ENCODE peak calls at places on chromosomes 1 and 21, in four cellular contexts. S is DND-41, J is cardiac muscle cell, L is suprapubic skin. D is an unnamed sample.

GRCh38 chr1:235286667-235287066 is 41.3 kb downstream of the ARID4B start:
- DNase-seq in S (no peak), L (no peak), J (no peak), D (no peak)

GRCh38 chr1:7224644-7225043 is 439.4 kb downstream of the CAMTA1 start:
- DNase-seq in J (peak), S (no peak), L (no peak), D (no peak)

GRCh38 chr1:96116707-96117106 is 604.9 kb upstream of the PTBP2 start:
- DNase-seq in S (no peak), J (no peak), L (no peak), D (no peak)

GRCh38 chr1:5456090-5456789 is 536.0 kb downstream of the NPHP4 start:
- DNase-seq in L (no peak), S (no peak), J (no peak), D (no peak)

GRCh38 chr1:16156848-16157495 is 1.1 kb upstream of the EPHA2 start:
- DNase-seq in S (no peak), J (peak), L (no peak), D (no peak)

GRCh38 chr1:16248603-16249534 is 11.9 kb upstream of the CPLANE2 start:
- DNase-seq in S (peak), L (peak), J (peak), D (peak)

GRCh38 chr1:27099154-27099903 is 55.6 kb downstream of the SLC9A1 start:
- DNase-seq in J (peak), S (peak), L (no peak), D (peak)

GRCh38 chr1:105137543-105138444 is 1388.1 kb downstream of the AMY1C start:
- DNase-seq in J (no peak), S (peak), L (no peak), D (peak)

GRCh38 chr1:156852414-156852874 is 6.5 kb downstream of the INSRR start:
- DNase-seq in J (peak), L (no peak), S (no peak), D (peak)

GRCh38 chr1:92858564-92859399 is 26.9 kb downstream of the RPL5 start:
- DNase-seq in J (peak), S (peak), L (no peak), D (peak)

GRCh38 chr1:107183011-107183410 is 42.2 kb downstream of the NTNG1 start:
- DNase-seq in S (no peak), L (no peak), J (no peak), D (no peak)

GRCh38 chr1:209431813-209432442 is 151.6 kb upstream of the CAMK1G start:
- DNase-seq in L (no peak), S (no peak), J (no peak), D (no peak)

GRCh38 chr1:16900771-16901170 is 5.0 kb downstream of the RNU1-2 start:
- DNase-seq in L (no peak), S (no peak), J (peak), D (no peak)

GRCh38 chr21:17848228-17848627 is 29.1 kb upstream of the C21orf91 start:
- DNase-seq in S (no peak), J (peak), L (peak), D (peak)

GRCh38 chr1:115726161-115726560 is 42.4 kb downstream of the CASQ2 start:
- DNase-seq in L (no peak), S (no peak), J (no peak), D (no peak)

GRCh38 chr1:8597455-8597854 is 220.0 kb downstream of the RERE start:
- DNase-seq in J (peak), L (no peak), S (no peak), D (no peak)

GRCh38 chr1:156559797-156560112 is 12.6 kb downstream of the IQGAP3 start:
- DNase-seq in L (no peak), J (no peak), S (no peak), D (no peak)

GRCh38 chr1:207867136-207868081 is 43.5 kb downstream of the CD34 start:
- DNase-seq in L (peak), J (no peak), S (peak), D (peak)

GRCh38 chr1:89519779-89520358 is 4.8 kb upstream of the LRRC8B start:
- DNase-seq in S (peak), J (peak), L (no peak), D (peak)

GRCh38 chr1:115469703-115470476 is 131.8 kb upstream of the NGF start:
- DNase-seq in S (peak), L (no peak), J (peak), D (peak)

GRCh38 chr1:84698718-84699117 is 8.5 kb upstream of the SSX2IP start:
- DNase-seq in L (no peak), J (peak), S (no peak), D (no peak)

GRCh38 chr1:190494451-190494850 is 16.8 kb upstream of the BRINP3 start:
- DNase-seq in S (no peak), J (peak), L (no peak), D (no peak)

GRCh38 chr21:25944082-25944481 is 209.3 kb downstream of the GABPA start:
- DNase-seq in S (no peak), J (no peak), L (no peak), D (no peak)

GRCh38 chr21:36491191-36491916 is 11.4 kb upstream of the CLDN14 start:
- DNase-seq in J (no peak), L (no peak), S (no peak), D (no peak)

GRCh38 chr1:67815303-67816095 is 17.8 kb downstream of the GNG12 start:
- DNase-seq in S (no peak), J (peak), L (no peak), D (no peak)

GRCh38 chr1:213983589-213984386 is 4.0 kb upstream of the PROX1 start:
- DNase-seq in L (no peak), S (no peak), J (no peak), D (no peak)

GRCh38 chr1:5978452-5978851 is 13.8 kb downstream of the NPHP4 start:
- DNase-seq in S (no peak), L (no peak), J (no peak), D (no peak)

GRCh38 chr1:27342778-27343638 is 1.2 kb downstream of the SYTL1 start:
- DNase-seq in S (peak), L (no peak), J (no peak), D (no peak)

GRCh38 chr1:155463865-155464264 is 98.7 kb downstream of the ASH1L start:
- DNase-seq in S (no peak), J (peak), L (no peak), D (no peak)

GRCh38 chr1:226702318-226702956 is 36.6 kb downstream of the ITPKB start:
- DNase-seq in J (peak), S (no peak), L (no peak), D (no peak)

GRCh38 chr1:32933742-32934322 is 30.8 kb downstream of the RNF19B start:
- DNase-seq in L (no peak), J (peak), S (no peak), D (no peak)

GRCh38 chr1:118223426-118223825 is 38.4 kb upstream of the SPAG17 start:
- DNase-seq in L (no peak), S (no peak), J (peak), D (peak)

GRCh38 chr1:78722947-78723346 is 73.3 kb downstream of the IFI44 start:
- DNase-seq in J (peak), L (no peak), S (no peak), D (no peak)

GRCh38 chr1:70504176-70504820 is 93.2 kb downstream of the CTH start:
- DNase-seq in J (peak), L (no peak), S (no peak), D (no peak)

GRCh38 chr21:37871121-37871862 is 45.0 kb downstream of the KCNJ6 start:
- DNase-seq in S (no peak), L (no peak), J (peak), D (no peak)

GRCh38 chr1:10969267-10969970 is 43.0 kb upstream of the TARDBP start:
- DNase-seq in S (no peak), J (no peak), L (no peak), D (no peak)

GRCh38 chr1:103514920-103515503 is 10.5 kb upstream of the RNPC3 start:
- DNase-seq in J (peak), S (peak), L (no peak), D (peak)

GRCh38 chr1:107048255-107048654 is 8.2 kb upstream of the PRMT6 start:
- DNase-seq in J (no peak), S (no peak), L (no peak), D (no peak)

GRCh38 chr1:192462630-192463029 is 112.9 kb upstream of the RGS1 start:
- DNase-seq in J (no peak), S (no peak), L (no peak), D (no peak)

GRCh38 chr21:38759286-38759872 is 46.4 kb upstream of the ETS2 start:
- DNase-seq in J (peak), L (no peak), S (no peak), D (no peak)

DNA sequence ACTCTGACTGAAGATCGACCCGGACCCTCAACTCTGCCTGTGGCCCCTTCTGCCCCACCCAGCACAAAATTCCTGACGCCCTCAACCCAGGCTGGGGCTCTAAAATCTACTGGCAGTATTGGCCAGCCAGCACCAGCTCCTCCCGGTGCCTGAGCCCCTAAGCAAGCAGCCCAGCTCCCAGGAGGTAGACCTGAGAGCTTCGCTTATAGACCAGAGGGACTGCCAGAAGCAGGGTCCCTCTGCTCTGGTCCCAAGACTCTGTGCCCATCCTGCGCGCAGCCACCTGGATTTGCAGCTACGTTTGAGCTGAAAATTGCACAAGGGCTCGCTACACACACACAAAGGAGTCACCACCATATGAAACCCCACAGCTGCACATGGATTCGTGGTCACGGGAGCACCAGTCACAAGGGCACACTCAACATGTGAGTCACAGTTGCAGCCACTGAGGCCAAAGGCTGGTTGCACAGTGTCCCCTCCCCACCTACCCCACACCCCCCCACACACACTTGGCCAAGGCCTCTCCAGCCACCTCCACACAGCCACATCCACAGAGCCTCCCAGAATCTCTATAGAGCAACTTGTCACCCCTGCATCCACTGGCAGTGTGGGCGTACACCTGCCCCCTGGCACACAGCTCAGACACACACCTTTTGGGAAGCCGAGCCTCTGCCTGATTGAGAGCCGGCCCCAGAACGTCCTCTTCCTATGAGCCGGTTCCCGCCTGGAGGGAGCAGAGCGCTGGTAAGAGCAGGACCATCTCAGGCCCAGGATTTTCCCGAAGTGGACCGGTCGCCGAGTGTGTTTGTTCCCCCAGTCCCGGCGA is 1.1 kb upstream of the DMBX1 start:
- DNase-seq in S (no peak), L (no peak), J (no peak), D (no peak)
- H3K4me3 ChIP-seq in S (no peak), L (no peak), J (no peak), D (peak)

DNA sequence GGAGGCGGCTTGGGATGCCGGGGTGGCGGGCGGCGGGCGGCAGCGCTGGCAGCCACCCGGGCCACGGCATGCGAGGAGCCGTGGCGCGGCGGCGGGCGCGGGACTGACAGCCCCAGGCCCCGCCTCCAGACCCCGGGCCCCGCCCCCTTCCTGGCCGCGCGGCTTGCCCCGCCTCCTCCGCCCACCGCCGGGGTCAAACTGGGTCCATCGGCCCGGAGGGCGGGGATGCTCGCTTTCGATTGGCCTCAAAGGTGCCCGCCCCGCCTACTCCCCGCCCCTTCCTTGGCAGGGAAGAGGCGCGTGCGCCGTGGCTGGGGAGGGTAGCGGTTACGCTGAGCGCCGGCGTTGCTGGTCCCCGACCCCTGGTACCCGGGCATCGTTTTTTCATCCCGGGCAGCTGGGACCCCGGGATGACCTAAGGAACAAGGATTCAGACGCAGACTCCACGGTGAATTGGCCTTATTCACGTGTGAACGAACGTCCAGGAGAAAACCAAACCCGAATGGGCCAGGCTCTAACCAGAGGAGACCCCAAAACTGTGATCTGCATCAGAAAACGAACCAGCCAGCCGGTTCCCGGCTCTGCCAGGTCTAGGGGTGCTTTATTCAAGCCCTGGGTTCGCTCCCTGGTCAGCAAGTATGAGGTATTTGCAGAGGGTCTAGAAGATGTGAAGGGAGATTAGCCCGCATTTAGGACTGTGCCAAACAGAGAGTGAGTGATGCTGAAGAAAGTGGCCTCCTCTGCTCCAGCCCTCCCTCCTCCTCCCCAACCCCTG is 117.2 kb upstream of the GUCA2B start:
- DNase-seq in J (peak), S (peak), L (peak), D (peak)
- H3K27ac ChIP-seq in J (no peak), S (peak), L (peak), D (peak)

GRCh38 chr21:31159808-31160207 is 121.5 kb upstream of the KRTAP19-8 start:
- DNase-seq in S (no peak), L (no peak), J (no peak), D (no peak)

GRCh38 chr21:31157756-31158155 is 119.5 kb upstream of the KRTAP19-8 start:
- DNase-seq in J (no peak), L (no peak), S (no peak), D (no peak)

GRCh38 chr21:31161157-31161556 is 122.9 kb upstream of the KRTAP19-8 start:
- DNase-seq in L (no peak), S (no peak), J (peak), D (peak)

GRCh38 chr21:31156662-31157061 is 118.4 kb upstream of the KRTAP19-8 start:
- DNase-seq in S (no peak), J (no peak), L (no peak), D (no peak)

DNA sequence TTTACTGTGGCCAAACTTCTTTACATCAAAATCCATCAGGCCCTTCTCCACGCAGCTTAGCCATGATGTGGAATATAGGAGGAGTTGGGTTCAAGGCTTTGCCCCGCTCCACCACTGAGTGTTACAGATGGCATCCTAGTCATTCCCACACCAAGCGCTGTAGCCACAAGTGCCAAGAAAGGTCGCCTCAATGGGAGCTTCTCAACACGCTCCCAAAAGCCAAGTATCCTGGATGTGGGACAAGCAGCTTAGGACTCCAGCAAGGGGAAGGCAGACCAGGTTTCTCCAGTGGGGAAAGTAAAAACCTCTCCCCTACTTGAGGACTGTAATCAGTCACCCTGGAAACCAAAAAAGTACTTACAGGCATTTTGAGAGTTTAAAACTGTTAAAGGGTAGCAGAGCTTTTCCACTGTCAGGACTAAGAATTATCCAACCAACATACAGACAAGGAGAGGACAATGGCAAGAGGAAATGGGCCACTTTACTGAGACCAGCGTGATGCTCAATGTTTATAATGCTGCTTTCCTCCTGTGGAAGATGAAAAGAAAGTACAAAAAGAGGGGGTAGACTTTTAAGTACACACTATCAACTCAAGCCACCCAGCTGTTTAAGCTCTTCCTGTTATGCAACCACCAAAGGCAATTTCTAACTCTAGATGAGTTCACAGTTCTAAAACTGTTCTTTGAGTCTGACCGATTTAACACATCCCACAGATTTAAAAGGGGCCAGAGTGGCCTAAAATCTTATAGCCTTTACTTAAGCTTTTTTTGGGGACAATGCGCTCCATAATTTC is 120.7 kb upstream of the KRTAP19-8 start:
- DNase-seq in L (no peak), S (no peak), J (peak), D (no peak)
- H3K4me3 ChIP-seq in L (peak), S (no peak), J (no peak), D (no peak)

DNA sequence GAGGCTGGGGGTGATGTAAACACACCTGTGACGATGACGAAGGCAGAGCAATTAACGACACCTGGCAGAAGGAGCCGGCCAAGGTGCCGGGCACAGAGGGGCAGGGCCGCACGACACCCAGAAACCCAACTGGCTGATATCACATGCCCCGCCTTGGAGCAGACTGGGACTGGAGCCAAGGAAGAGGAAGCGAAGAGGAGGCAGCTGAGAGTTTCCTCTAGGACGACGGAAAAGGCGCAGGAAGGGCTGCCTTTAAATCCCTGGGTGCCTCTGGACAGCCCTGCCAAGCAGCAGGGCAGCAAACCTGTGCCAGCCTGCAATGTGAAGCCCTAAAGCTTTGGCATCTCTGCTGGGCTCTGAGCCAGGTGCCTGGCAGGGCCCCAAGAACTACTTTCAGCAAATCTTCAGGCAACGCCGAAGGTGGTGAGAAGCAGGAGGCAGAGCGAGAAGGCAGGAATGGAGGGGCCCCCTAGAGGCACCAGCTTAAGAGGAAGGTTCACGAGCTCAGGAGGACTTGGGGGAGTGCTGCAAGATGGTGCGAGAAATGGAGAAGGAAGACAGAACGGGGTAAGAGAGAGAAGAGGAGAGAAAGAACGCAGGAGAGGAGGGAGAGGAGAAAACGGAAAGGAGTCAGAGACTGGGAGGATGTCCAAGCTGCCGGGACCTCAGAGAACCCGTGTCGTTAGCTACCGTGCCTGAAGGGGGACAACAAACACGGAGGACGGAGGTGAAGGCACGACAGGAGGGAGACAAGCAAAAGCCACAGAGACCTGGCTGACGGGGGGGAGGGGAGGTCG is 25.3 kb upstream of the PEF1 start:
- DNase-seq in L (peak), S (no peak), J (peak), D (peak)
- H3K27ac ChIP-seq in L (peak), S (no peak), J (peak), D (peak)

GRCh38 chr1:201756411-201756810 is 72.5 kb upstream of the IPO9 start:
- DNase-seq in S (no peak), J (peak), L (no peak), D (no peak)
- H3K4me3 ChIP-seq in S (no peak), J (no peak), L (no peak), D (no peak)

GRCh38 chr1:178096421-178096820 is 2.5 kb downstream of the RASAL2 start:
- DNase-seq in S (no peak), J (no peak), L (no peak), D (no peak)
- H3K27ac ChIP-seq in S (no peak), J (peak), L (no peak), D (no peak)

GRCh38 chr1:109466440-109467300 is at the start of gene SYPL2:
- DNase-seq in J (peak), S (no peak), L (no peak), D (peak)
- H3K4me3 ChIP-seq in J (peak), S (no peak), L (peak), D (peak)